ENCODE peak calls at places on chromosomes 11 and 22, in seven cellular contexts. V is activated T-cell treated with anti-CD3 and anti-CD28 coated beads, Interleukin-2, amount 50 U/mL, for 72 hours; D is pancreas; Z is NCI-H510A treated with DMSO at 0.1 percent for 48 hours; J is AML-193; M is tibial artery; B is activated gamma-delta T cell treated with Interleukin-2 at 50 U/mL for 16 hours. I is an unnamed sample.

GRCh38 chr11:123645576-123645975 is 8.8 kb downstream of the SCN3B start:
- DNase-seq in V (no peak), D (no peak), Z (no peak), J (no peak), M (no peak), B (no peak), I (no peak)

GRCh38 chr11:48049036-48049435 is 68.7 kb downstream of the PTPRJ start:
- DNase-seq in V (no peak), D (no peak), Z (no peak), J (no peak), M (no peak), B (no peak), I (no peak)

GRCh38 chr11:1196516-1197391 is 26.1 kb upstream of the MUC5B start:
- DNase-seq in V (no peak), D (peak; percentile 1), Z (no peak), J (no peak), M (peak; percentile 64), B (peak; percentile 3), I (peak; percentile 7)

GRCh38 chr11:38446336-38446735 is 1848.3 kb upstream of the RAG2 start:
- DNase-seq in V (no peak), D (no peak), Z (no peak), J (no peak), M (no peak), B (no peak), I (no peak)

GRCh38 chr22:23383491-23384450 is 196.3 kb downstream of the IGLL1 start:
- DNase-seq in V (no peak), D (no peak), Z (no peak), J (no peak), M (peak; percentile 76), B (no peak), I (no peak)

GRCh38 chr11:10096987-10097386 is 197.0 kb downstream of the SBF2 start:
- DNase-seq in V (no peak), D (no peak), Z (no peak), J (no peak), M (no peak), B (no peak), I (no peak)

GRCh38 chr11:20754957-20755356 is 85.6 kb downstream of the NELL1 start:
- DNase-seq in V (no peak), D (no peak), Z (peak; percentile 24), J (peak; percentile 24), M (no peak), B (no peak), I (no peak)

GRCh38 chr11:106480581-106481185 is 403.2 kb downstream of the AASDHPPT start:
- DNase-seq in V (no peak), D (no peak), Z (no peak), J (no peak), M (no peak), B (no peak), I (no peak)

GRCh38 chr11:113148652-113149051 is 165.7 kb upstream of the TTC12 start:
- DNase-seq in V (no peak), D (no peak), Z (no peak), J (no peak), M (no peak), B (no peak), I (no peak)

GRCh38 chr22:21726650-21727049 is 8.9 kb downstream of the YPEL1 start:
- DNase-seq in V (peak; percentile 44), D (no peak), Z (peak; percentile 27), J (no peak), M (no peak), B (peak; percentile 50), I (no peak)

GRCh38 chr11:103487113-103487512 is 377.9 kb downstream of the DYNC2H1 start:
- DNase-seq in V (no peak), D (no peak), Z (no peak), J (no peak), M (no peak), B (no peak), I (no peak)

GRCh38 chr11:15198284-15198683 is 83.6 kb downstream of the INSC start:
- DNase-seq in V (no peak), D (no peak), Z (no peak), J (no peak), M (no peak), B (no peak), I (no peak)

GRCh38 chr22:46866591-46866990 is 104.1 kb downstream of the TBC1D22A start:
- DNase-seq in V (no peak), D (no peak), Z (no peak), J (no peak), M (no peak), B (no peak), I (no peak)

GRCh38 chr11:9851366-9851765 is 187.5 kb downstream of the SWAP70 start:
- DNase-seq in V (no peak), D (no peak), Z (no peak), J (no peak), M (no peak), B (no peak), I (no peak)

GRCh38 chr22:25409240-25409639 is 155.2 kb upstream of the GRK3 start:
- DNase-seq in V (no peak), D (no peak), Z (no peak), J (no peak), M (no peak), B (no peak), I (no peak)

GRCh38 chr11:130037881-130038601 is 31.7 kb upstream of the APLP2 start:
- DNase-seq in V (no peak), D (no peak), Z (no peak), J (no peak), M (no peak), B (no peak), I (no peak)

GRCh38 chr11:117187799-117188481 is 9.4 kb downstream of the SIDT2 start:
- DNase-seq in V (no peak), D (no peak), Z (no peak), J (no peak), M (peak; percentile 56), B (no peak), I (peak; percentile 12)

GRCh38 chr22:41009222-41009948 is 58.2 kb downstream of the RBX1 start:
- DNase-seq in V (no peak), D (no peak), Z (no peak), J (peak; percentile 52), M (no peak), B (no peak), I (no peak)

GRCh38 chr11:118657238-118657637 is 22.2 kb downstream of the TREH start:
- DNase-seq in V (no peak), D (no peak), Z (no peak), J (no peak), M (no peak), B (no peak), I (no peak)

GRCh38 chr22:23655891-23656475 is 23.9 kb upstream of the DRICH1 start:
- DNase-seq in V (no peak), D (no peak), Z (no peak), J (no peak), M (no peak), B (no peak), I (no peak)